ENCODE peak calls at places on chromosomes 7 and 10, in six cellular contexts. L is DND-41; O is CD8-positive, alpha-beta T cell; Z is stimulated activated CD4-positive, alpha-beta T cell treated with anti-CD3 and anti-CD28 coated beads, Interleukin-12 subunit alpha, Interleukin-12 subunit beta, amount 100 ng/mL, for 48 hours; X is nucleus accumbens; C is AG08395. Y is an unnamed sample.

GRCh38 chr7:116782177-116782711 is 80.1 kb upstream of the CAPZA2 start:
- DNase-seq in L (no peak), O (no peak), Z (no peak), X (no peak), C (peak), Y (no peak)

GRCh38 chr7:81367335-81367801 is 402.5 kb downstream of the HGF start:
- DNase-seq in L (no peak), O (no peak), Z (no peak), X (no peak), C (peak), Y (no peak)

GRCh38 chr7:119664601-119665000 is 608.4 kb upstream of the KCND2 start:
- DNase-seq in L (no peak), O (no peak), Z (no peak), X (no peak), C (no peak), Y (no peak)

GRCh38 chr7:143878884-143879283 is 23.1 kb downstream of the TCAF1 start:
- DNase-seq in L (no peak), O (no peak), Z (no peak), X (no peak), C (no peak), Y (no peak)

GRCh38 chr7:41039386-41040315 is 663.2 kb downstream of the INHBA start:
- DNase-seq in L (no peak), O (no peak), Z (no peak), X (no peak), C (no peak), Y (no peak)

GRCh38 chr10:131819241-131820072 is 81.4 kb upstream of the PPP2R2D start:
- DNase-seq in L (no peak), O (peak), Z (no peak), X (no peak), C (no peak), Y (no peak)

GRCh38 chr10:91978585-91978984 is 55.0 kb downstream of the BTAF1 start:
- DNase-seq in L (no peak), O (no peak), Z (no peak), X (no peak), C (no peak), Y (no peak)

GRCh38 chr7:150927954-150928340 is 50.2 kb downstream of the KCNH2 start:
- DNase-seq in L (no peak), O (no peak), Z (no peak), X (no peak), C (no peak), Y (no peak)

GRCh38 chr10:64430690-64431323 is 909.6 kb downstream of the REEP3 start:
- DNase-seq in L (no peak), O (no peak), Z (no peak), X (no peak), C (no peak), Y (no peak)

GRCh38 chr7:45924283-45924682 is 3.2 kb upstream of the IGFBP3 start:
- DNase-seq in L (no peak), O (no peak), Z (no peak), X (no peak), C (peak), Y (no peak)

GRCh38 chr10:8418631-8419030 is 364.1 kb downstream of the GATA3 start:
- DNase-seq in L (no peak), O (no peak), Z (no peak), X (no peak), C (no peak), Y (no peak)

GRCh38 chr7:151017953-151018420 is 6.3 kb downstream of the ATG9B start:
- DNase-seq in L (peak), O (peak), Z (peak), X (peak), C (peak), Y (no peak)

GRCh38 chr7:141073173-141073640 is 657 bp upstream of the TMEM178B start:
- DNase-seq in L (no peak), O (no peak), Z (no peak), X (no peak), C (peak), Y (peak)

GRCh38 chr10:81873932-81874816 is 820 bp upstream of the NRG3 start:
- DNase-seq in L (no peak), O (no peak), Z (no peak), X (no peak), C (no peak), Y (peak)

GRCh38 chr7:36285276-36285675 is 104.4 kb upstream of the ANLN start:
- DNase-seq in L (no peak), O (no peak), Z (no peak), X (no peak), C (no peak), Y (no peak)

GRCh38 chr10:21724020-21724589 is 190.1 kb downstream of the MLLT10 start:
- DNase-seq in L (no peak), O (no peak), Z (no peak), X (no peak), C (no peak), Y (no peak)

GRCh38 chr7:140074780-140075179 is 12.0 kb upstream of the PARP12 start:
- DNase-seq in L (no peak), O (no peak), Z (no peak), X (no peak), C (peak), Y (no peak)

GRCh38 chr10:60137292-60137992 is 231.1 kb upstream of the CCDC6 start:
- DNase-seq in L (no peak), O (no peak), Z (no peak), X (no peak), C (no peak), Y (no peak)

GRCh38 chr10:75400163-75400768 is 1.3 kb downstream of the ZNF503 start:
- DNase-seq in L (no peak), O (no peak), Z (no peak), X (no peak), C (no peak), Y (peak)

GRCh38 chr7:11540271-11540761 is 291.7 kb downstream of the THSD7A start:
- DNase-seq in L (peak), O (no peak), Z (no peak), X (no peak), C (peak), Y (no peak)

GRCh38 chr10:89391882-89392756 is at the start of gene IFIT1:
- DNase-seq in L (peak), O (peak), Z (no peak), X (no peak), C (peak), Y (peak)

GRCh38 chr7:154915600-154915999 is 87.3 kb downstream of the PAXIP1 start:
- DNase-seq in L (no peak), O (no peak), Z (no peak), X (no peak), C (no peak), Y (no peak)

GRCh38 chr7:139775829-139776266 is 1.9 kb downstream of the HIPK2 start:
- DNase-seq in L (peak), O (peak), Z (peak), X (no peak), C (peak), Y (peak)

GRCh38 chr7:114086491-114086905 is 167.7 kb upstream of the PPP1R3A start:
- DNase-seq in L (no peak), O (no peak), Z (no peak), X (no peak), C (no peak), Y (no peak)

GRCh38 chr10:121440461-121440860 is 157.8 kb downstream of the FGFR2 start:
- DNase-seq in L (no peak), O (no peak), Z (no peak), X (no peak), C (no peak), Y (no peak)

GRCh38 chr7:156547884-156548561 is 92.6 kb upstream of the RNF32 start:
- DNase-seq in L (peak), O (no peak), Z (no peak), X (no peak), C (no peak), Y (no peak)

Y was measured in NCI-H2227 treated with DMSO at 0.1 percent for 48 hours.